ENCODE peak calls at places on chromosomes 7 and 10, in ten cellular contexts. I is SK-N-SH, V is sigmoid colon, Y is GM12878, U is HCT116, L is H1, R is transverse colon, S is spleen, Q is Panc1, F is prostate gland. W is an unnamed sample.

GRCh38 chr10:123766012-123766411 is 99.9 kb downstream of the GPR26 start:
- DNase-seq in I (no peak), V (peak; percentile 33), Y (no peak), U (no peak), L (no peak), R (peak; percentile 26), S (no peak), Q (no peak), F (no peak), W (no peak)

GRCh38 chr7:157816526-157817250 is 479.9 kb downstream of the DNAJB6 start:
- DNase-seq in I (no peak), V (no peak), Y (no peak), U (no peak), L (no peak), R (no peak), S (peak; percentile 58), Q (no peak), F (no peak), W (no peak)

GRCh38 chr10:132898391-132899053 is 43.8 kb downstream of the CFAP46 start:
- DNase-seq in I (no peak), V (peak; percentile 59), Y (no peak), U (no peak), L (no peak), R (no peak), S (peak; percentile 70), Q (no peak), F (no peak), W (peak; percentile 60)

GRCh38 chr10:72483452-72483851 is 128.7 kb upstream of the DNAJB12 start:
- DNase-seq in I (no peak), V (no peak), Y (no peak), U (no peak), L (no peak), R (no peak), S (peak; percentile 77), Q (no peak), F (no peak), W (no peak)

GRCh38 chr7:130473289-130473688 is 18.6 kb upstream of the MEST start:
- DNase-seq in I (no peak), V (no peak), Y (no peak), U (no peak), L (no peak), R (no peak), S (no peak), Q (no peak), F (no peak), W (no peak)

GRCh38 chr10:101007915-101008822 is 8.6 kb downstream of the LZTS2 start:
- DNase-seq in I (peak; percentile 45), V (no peak), Y (no peak), U (no peak), L (no peak), R (no peak), S (no peak), Q (no peak), F (no peak), W (no peak)

GRCh38 chr10:79984851-79985250 is 35.9 kb upstream of the SFTPD start:
- DNase-seq in I (no peak), V (no peak), Y (no peak), U (peak; percentile 48), L (no peak), R (peak; percentile 8), S (no peak), Q (no peak), F (no peak), W (peak; percentile 37)

GRCh38 chr7:2750054-2750453 is 62.1 kb downstream of the AMZ1 start:
- DNase-seq in I (no peak), V (no peak), Y (no peak), U (no peak), L (no peak), R (no peak), S (no peak), Q (no peak), F (no peak), W (no peak)

GRCh38 chr7:93890464-93891068 is at the start of gene TFPI2:
- DNase-seq in I (peak; percentile 83), V (peak; percentile 69), Y (no peak), U (no peak), L (peak; percentile 43), R (peak; percentile 14), S (peak; percentile 72), Q (no peak), F (peak; percentile 12), W (peak; percentile 23)

GRCh38 chr7:129950191-129950940 is 2.4 kb downstream of the UBE2H start:
- DNase-seq in I (peak; percentile 44), V (peak; percentile 54), Y (peak; percentile 60), U (no peak), L (no peak), R (no peak), S (no peak), Q (no peak), F (no peak), W (no peak)

GRCh38 chr10:99926925-99927718 is 82.6 kb downstream of the DNMBP start:
- DNase-seq in I (no peak), V (peak; percentile 74), Y (no peak), U (no peak), L (no peak), R (peak; percentile 76), S (no peak), Q (no peak), F (peak; percentile 26), W (peak; percentile 27)

GRCh38 chr7:101664390-101664789 is 35.3 kb upstream of the MYL10 start:
- DNase-seq in I (no peak), V (no peak), Y (no peak), U (no peak), L (peak; percentile 70), R (no peak), S (no peak), Q (no peak), F (no peak), W (no peak)

GRCh38 chr7:15461576-15461975 is 100.2 kb downstream of the AGMO start:
- DNase-seq in I (no peak), V (no peak), Y (no peak), U (no peak), L (no peak), R (no peak), S (no peak), Q (no peak), F (no peak), W (no peak)

GRCh38 chr10:91378061-91378460 is 32.1 kb upstream of the HECTD2 start:
- DNase-seq in I (peak; percentile 43), V (no peak), Y (no peak), U (no peak), L (no peak), R (no peak), S (no peak), Q (no peak), F (no peak), W (no peak)

GRCh38 chr10:79316671-79317431 is 30.4 kb upstream of the PPIF start:
- DNase-seq in I (peak; percentile 45), V (no peak), Y (peak; percentile 56), U (no peak), L (no peak), R (no peak), S (peak; percentile 80), Q (no peak), F (no peak), W (no peak)

GRCh38 chr10:24133839-24134238 is 75.1 kb upstream of the KIAA1217 start:
- DNase-seq in I (no peak), V (no peak), Y (no peak), U (no peak), L (no peak), R (no peak), S (no peak), Q (no peak), F (no peak), W (no peak)

GRCh38 chr10:113127285-113128283 is 177.5 kb downstream of the TCF7L2 start:
- DNase-seq in I (no peak), V (no peak), Y (no peak), U (no peak), L (no peak), R (no peak), S (no peak), Q (no peak), F (no peak), W (no peak)
- H3K4me1 ChIP-seq in I (peaks cover 12% of the 10 kb centered on the region), V (peaks cover 33% of the 10 kb centered on the region), Y (no peaks in the 10 kb centered on the region), U (no peaks in the 10 kb centered on the region), L (peaks cover 37% of the 10 kb centered on the region), R (peaks cover 4% of the 10 kb centered on the region), S (peaks cover 4% of the 10 kb centered on the region), Q (peaks cover 53% of the 10 kb centered on the region), F (no peaks in the 10 kb centered on the region), W (peaks cover 21% of the 10 kb centered on the region)

DNA sequence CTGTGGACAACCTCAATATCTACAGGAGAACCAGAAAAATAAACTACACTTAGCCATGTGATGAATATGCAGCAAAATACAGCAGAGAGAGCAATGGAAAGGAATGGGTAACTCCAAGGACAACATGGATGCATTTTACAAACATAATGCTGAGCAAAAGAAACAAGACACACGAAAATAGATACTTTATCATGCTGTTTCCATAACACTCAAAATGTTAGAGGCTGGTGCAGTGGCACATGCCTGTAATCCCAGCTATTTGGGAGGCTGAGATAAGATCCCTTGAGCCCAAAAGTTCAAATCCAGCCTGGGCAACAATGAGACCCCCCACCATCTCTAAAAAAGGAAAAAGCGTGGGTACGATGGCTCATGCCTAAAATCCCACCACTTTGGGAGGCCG is 8.3 kb downstream of the BCL7B start:
- DNase-seq in I (no peak), V (no peak), Y (no peak), U (no peak), L (no peak), R (no peak), S (no peak), Q (no peak), F (no peak), W (no peak)
- H3K27ac ChIP-seq in I (no peak overlapping the region), V (no peak overlapping the region), Y (no peak overlapping the region), U (no peak overlapping the region), L (no peak overlapping the region), R (no peak overlapping the region), S (no peak overlapping the region), Q (no peak overlapping the region), F (no peak overlapping the region), W (no peak overlapping the region)

DNA sequence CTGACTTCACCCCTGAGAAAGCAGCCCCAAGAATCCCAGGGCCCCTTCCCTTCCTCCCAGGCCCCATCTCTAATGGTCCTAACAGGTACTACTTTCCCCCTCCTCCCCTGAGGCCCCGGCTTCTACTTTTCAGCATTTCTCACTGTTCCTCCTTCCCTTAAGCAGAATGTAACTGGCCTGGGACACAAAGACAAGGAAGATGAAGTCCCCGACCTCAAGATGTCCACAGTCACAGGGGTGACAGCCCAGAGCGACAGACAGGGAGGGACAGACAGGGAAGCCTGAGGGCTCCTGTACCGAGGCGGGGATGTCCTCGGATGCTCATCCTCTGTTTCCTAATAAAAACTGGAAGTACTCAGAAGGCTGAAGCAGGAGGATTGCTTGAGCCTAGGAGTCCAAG is 11.6 kb downstream of the AOC1 start:
- DNase-seq in I (no peak), V (no peak), Y (no peak), U (no peak), L (no peak), R (no peak), S (no peak), Q (no peak), F (no peak), W (no peak)
- TF ChIP-seq POLR2AphosphoS5 in I (no peak), V (no peak), Y (no peak), U (no peak), L (no peak), R (no peak), S (no peak), Q (no peak), F (no peak), W (no peak)

DNA sequence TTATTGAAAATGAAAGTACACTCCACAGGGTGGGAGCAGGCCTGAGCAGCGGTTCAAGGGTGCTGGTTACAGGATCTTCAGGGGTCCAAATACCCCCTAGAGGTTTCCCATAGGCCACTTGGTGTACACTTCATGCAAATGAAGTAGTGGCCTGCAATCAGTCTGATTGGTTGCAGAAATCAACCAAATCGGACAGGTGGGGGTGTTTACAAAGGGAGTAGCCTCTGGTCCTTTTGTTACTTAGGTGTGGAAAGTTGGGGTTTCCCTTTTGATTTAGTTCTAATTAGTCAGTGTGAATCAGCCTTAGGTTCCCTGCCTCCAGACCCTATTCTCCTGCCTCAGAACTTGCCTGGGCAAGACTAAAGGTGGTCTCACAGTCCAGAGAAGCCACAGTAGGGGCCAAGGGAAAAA is 49.6 kb downstream of the SYPL1 start:
- DNase-seq in I (no peak), V (no peak), Y (no peak), U (no peak), L (no peak), R (no peak), S (no peak), Q (no peak), F (no peak), W (no peak)
- H3K4me1 ChIP-seq in I (peaks cover 20% of the 10 kb centered on the region), V (peaks cover 92% of the 10 kb centered on the region), Y (peaks cover 69% of the 10 kb centered on the region), U (peaks cover 40% of the 10 kb centered on the region), L (no peaks in the 10 kb centered on the region), R (peaks cover 59% of the 10 kb centered on the region), S (peaks cover 29% of the 10 kb centered on the region), Q (peaks cover 49% of the 10 kb centered on the region), F (peaks cover 22% of the 10 kb centered on the region), W (peaks cover 29% of the 10 kb centered on the region)

W was measured in upper lobe of left lung.